ENCODE peak calls at places on chromosomes 3 and 15, in seven cellular contexts. One of them, this sample, is unnamed.

GRCh38 chr3:149658444-149659172 is 783 bp upstream of the WWTR1 start:
- DNase-seq in transverse colon: peak
- DNase-seq in tibial nerve: peak
- DNase-seq in body of pancreas: peak
- DNase-seq in esophagus muscularis mucosa: peak
- DNase-seq in H1: peak
- DNase-seq in upper lobe of left lung: peak
- DNase-seq in this sample: peak

GRCh38 chr15:93829115-93829849 is 402.1 kb upstream of the MCTP2 start:
- DNase-seq in transverse colon: no peak
- DNase-seq in tibial nerve: peak
- DNase-seq in body of pancreas: peak
- DNase-seq in esophagus muscularis mucosa: no peak
- DNase-seq in H1: no peak
- DNase-seq in upper lobe of left lung: no peak
- DNase-seq in this sample: no peak

GRCh38 chr15:57947282-57947681 is 118.2 kb downstream of the ALDH1A2 start:
- DNase-seq in transverse colon: no peak
- DNase-seq in tibial nerve: no peak
- DNase-seq in body of pancreas: no peak
- DNase-seq in esophagus muscularis mucosa: no peak
- DNase-seq in H1: no peak
- DNase-seq in upper lobe of left lung: no peak
- DNase-seq in this sample: no peak

GRCh38 chr3:166110102-166110501 is 272.9 kb upstream of the BCHE start:
- DNase-seq in transverse colon: no peak
- DNase-seq in tibial nerve: no peak
- DNase-seq in body of pancreas: no peak
- DNase-seq in esophagus muscularis mucosa: no peak
- DNase-seq in H1: no peak
- DNase-seq in upper lobe of left lung: no peak
- DNase-seq in this sample: no peak

GRCh38 chr3:180351601-180352000 is 250.4 kb upstream of the TTC14 start:
- DNase-seq in transverse colon: no peak
- DNase-seq in tibial nerve: no peak
- DNase-seq in body of pancreas: no peak
- DNase-seq in esophagus muscularis mucosa: no peak
- DNase-seq in H1: no peak
- DNase-seq in upper lobe of left lung: no peak
- DNase-seq in this sample: no peak

GRCh38 chr15:57563416-57563815 is 28.3 kb upstream of the MYZAP start:
- DNase-seq in transverse colon: no peak
- DNase-seq in tibial nerve: no peak
- DNase-seq in body of pancreas: no peak
- DNase-seq in esophagus muscularis mucosa: no peak
- DNase-seq in H1: no peak
- DNase-seq in upper lobe of left lung: no peak
- DNase-seq in this sample: no peak

GRCh38 chr3:5017953-5018531 is 38.8 kb downstream of the BHLHE40 start:
- DNase-seq in transverse colon: peak
- DNase-seq in tibial nerve: peak
- DNase-seq in body of pancreas: peak
- DNase-seq in esophagus muscularis mucosa: no peak
- DNase-seq in H1: no peak
- DNase-seq in upper lobe of left lung: peak
- DNase-seq in this sample: no peak

GRCh38 chr3:47436180-47436579 is 39.6 kb downstream of the SCAP start:
- DNase-seq in transverse colon: no peak
- DNase-seq in tibial nerve: no peak
- DNase-seq in body of pancreas: no peak
- DNase-seq in esophagus muscularis mucosa: no peak
- DNase-seq in H1: no peak
- DNase-seq in upper lobe of left lung: no peak
- DNase-seq in this sample: no peak

GRCh38 chr3:129542747-129543146 is 228 bp upstream of the H1-8 start:
- DNase-seq in transverse colon: no peak
- DNase-seq in tibial nerve: no peak
- DNase-seq in body of pancreas: no peak
- DNase-seq in esophagus muscularis mucosa: no peak
- DNase-seq in H1: no peak
- DNase-seq in upper lobe of left lung: no peak
- DNase-seq in this sample: no peak

GRCh38 chr3:136586580-136586979 is 165.6 kb downstream of the STAG1 start:
- DNase-seq in transverse colon: no peak
- DNase-seq in tibial nerve: no peak
- DNase-seq in body of pancreas: no peak
- DNase-seq in esophagus muscularis mucosa: no peak
- DNase-seq in H1: no peak
- DNase-seq in upper lobe of left lung: no peak
- DNase-seq in this sample: no peak

GRCh38 chr3:12978682-12979081 is 94.5 kb downstream of the IQSEC1 start:
- DNase-seq in transverse colon: no peak
- DNase-seq in tibial nerve: no peak
- DNase-seq in body of pancreas: no peak
- DNase-seq in esophagus muscularis mucosa: no peak
- DNase-seq in H1: no peak
- DNase-seq in upper lobe of left lung: no peak
- DNase-seq in this sample: no peak

GRCh38 chr15:48644827-48645557 is 517 bp downstream of the FBN1 start:
- DNase-seq in transverse colon: no peak
- DNase-seq in tibial nerve: no peak
- DNase-seq in body of pancreas: no peak
- DNase-seq in esophagus muscularis mucosa: no peak
- DNase-seq in H1: peak
- DNase-seq in upper lobe of left lung: no peak
- DNase-seq in this sample: peak

GRCh38 chr3:147872568-147872967 is 463.4 kb downstream of the ZIC1 start:
- DNase-seq in transverse colon: no peak
- DNase-seq in tibial nerve: no peak
- DNase-seq in body of pancreas: no peak
- DNase-seq in esophagus muscularis mucosa: no peak
- DNase-seq in H1: no peak
- DNase-seq in upper lobe of left lung: no peak
- DNase-seq in this sample: no peak

GRCh38 chr15:59251001-59251845 is 44.6 kb downstream of the LDHAL6B start:
- DNase-seq in transverse colon: no peak
- DNase-seq in tibial nerve: no peak
- DNase-seq in body of pancreas: no peak
- DNase-seq in esophagus muscularis mucosa: no peak
- DNase-seq in H1: no peak
- DNase-seq in upper lobe of left lung: no peak
- DNase-seq in this sample: no peak

GRCh38 chr3:178131801-178132200 is 404.4 kb upstream of the KCNMB2 start:
- DNase-seq in transverse colon: no peak
- DNase-seq in tibial nerve: no peak
- DNase-seq in body of pancreas: no peak
- DNase-seq in esophagus muscularis mucosa: no peak
- DNase-seq in H1: no peak
- DNase-seq in upper lobe of left lung: no peak
- DNase-seq in this sample: no peak

GRCh38 chr3:172096881-172097420 is 57.6 kb downstream of the FNDC3B start:
- DNase-seq in transverse colon: no peak
- DNase-seq in tibial nerve: no peak
- DNase-seq in body of pancreas: peak
- DNase-seq in esophagus muscularis mucosa: no peak
- DNase-seq in H1: no peak
- DNase-seq in upper lobe of left lung: no peak
- DNase-seq in this sample: no peak

GRCh38 chr3:4356225-4356540 is 53.0 kb downstream of the SETMAR start:
- DNase-seq in transverse colon: no peak
- DNase-seq in tibial nerve: no peak
- DNase-seq in body of pancreas: no peak
- DNase-seq in esophagus muscularis mucosa: peak
- DNase-seq in H1: no peak
- DNase-seq in upper lobe of left lung: no peak
- DNase-seq in this sample: no peak

GRCh38 chr3:169147246-169148008 is 516.1 kb downstream of the MECOM start:
- DNase-seq in transverse colon: peak
- DNase-seq in tibial nerve: no peak
- DNase-seq in body of pancreas: peak
- DNase-seq in esophagus muscularis mucosa: no peak
- DNase-seq in H1: peak
- DNase-seq in upper lobe of left lung: peak
- DNase-seq in this sample: peak

GRCh38 chr3:167372138-167372537 is 8.0 kb downstream of the ZBBX start:
- DNase-seq in transverse colon: no peak
- DNase-seq in tibial nerve: no peak
- DNase-seq in body of pancreas: no peak
- DNase-seq in esophagus muscularis mucosa: no peak
- DNase-seq in H1: no peak
- DNase-seq in upper lobe of left lung: no peak
- DNase-seq in this sample: no peak

GRCh38 chr3:66554178-66554577 is 53.4 kb upstream of the LRIG1 start:
- DNase-seq in transverse colon: no peak
- DNase-seq in tibial nerve: no peak
- DNase-seq in body of pancreas: no peak
- DNase-seq in esophagus muscularis mucosa: no peak
- DNase-seq in H1: no peak
- DNase-seq in upper lobe of left lung: no peak
- DNase-seq in this sample: no peak

GRCh38 chr15:85748176-85748575 is 46.5 kb downstream of the KLHL25 start:
- DNase-seq in transverse colon: no peak
- DNase-seq in tibial nerve: no peak
- DNase-seq in body of pancreas: no peak
- DNase-seq in esophagus muscularis mucosa: no peak
- DNase-seq in H1: peak
- DNase-seq in upper lobe of left lung: no peak
- DNase-seq in this sample: no peak

GRCh38 chr3:111762535-111762934 is 96.5 kb upstream of the PHLDB2 start:
- DNase-seq in transverse colon: no peak
- DNase-seq in tibial nerve: no peak
- DNase-seq in body of pancreas: no peak
- DNase-seq in esophagus muscularis mucosa: no peak
- DNase-seq in H1: no peak
- DNase-seq in upper lobe of left lung: no peak
- DNase-seq in this sample: no peak

GRCh38 chr3:71425491-71426071 is 157.9 kb downstream of the FOXP1 start:
- DNase-seq in transverse colon: no peak
- DNase-seq in tibial nerve: no peak
- DNase-seq in body of pancreas: no peak
- DNase-seq in esophagus muscularis mucosa: no peak
- DNase-seq in H1: no peak
- DNase-seq in upper lobe of left lung: no peak
- DNase-seq in this sample: no peak

GRCh38 chr3:148992027-148992634 is 791 bp downstream of the GYG1 start:
- DNase-seq in transverse colon: peak
- DNase-seq in tibial nerve: peak
- DNase-seq in body of pancreas: peak
- DNase-seq in esophagus muscularis mucosa: no peak
- DNase-seq in H1: peak
- DNase-seq in upper lobe of left lung: peak
- DNase-seq in this sample: peak

GRCh38 chr3:98688363-98688762 is 74.8 kb upstream of the ST3GAL6 start:
- DNase-seq in transverse colon: no peak
- DNase-seq in tibial nerve: no peak
- DNase-seq in body of pancreas: no peak
- DNase-seq in esophagus muscularis mucosa: no peak
- DNase-seq in H1: no peak
- DNase-seq in upper lobe of left lung: no peak
- DNase-seq in this sample: no peak

GRCh38 chr3:117887031-117887430 is 1147.6 kb downstream of the IGSF11 start:
- DNase-seq in transverse colon: no peak
- DNase-seq in tibial nerve: no peak
- DNase-seq in body of pancreas: no peak
- DNase-seq in esophagus muscularis mucosa: no peak
- DNase-seq in H1: no peak
- DNase-seq in upper lobe of left lung: no peak
- DNase-seq in this sample: no peak
- H3K27ac ChIP-seq in transverse colon: no peak
- H3K27ac ChIP-seq in tibial nerve: no peak
- H3K27ac ChIP-seq in body of pancreas: no peak
- H3K27ac ChIP-seq in esophagus muscularis mucosa: no peak
- H3K27ac ChIP-seq in H1: no peak
- H3K27ac ChIP-seq in upper lobe of left lung: no peak
- H3K27ac ChIP-seq in this sample: no peak

GRCh38 chr3:50256978-50257890 is 11.7 kb upstream of the SEMA3B start:
- DNase-seq in transverse colon: peak
- DNase-seq in tibial nerve: no peak
- DNase-seq in body of pancreas: peak
- DNase-seq in esophagus muscularis mucosa: no peak
- DNase-seq in H1: peak
- DNase-seq in upper lobe of left lung: no peak
- DNase-seq in this sample: no peak
- TF ChIP-seq POLR2A in transverse colon: no peak
- TF ChIP-seq POLR2A in tibial nerve: no peak
- TF ChIP-seq POLR2A in body of pancreas: no peak
- TF ChIP-seq POLR2A in esophagus muscularis mucosa: no peak
- TF ChIP-seq POLR2A in H1: no peak
- TF ChIP-seq POLR2A in upper lobe of left lung: no peak
- TF ChIP-seq POLR2A in this sample: no peak

GRCh38 chr15:52309154-52309548 is 13.5 kb upstream of the MYO5C start:
- DNase-seq in transverse colon: no peak
- DNase-seq in tibial nerve: no peak
- DNase-seq in body of pancreas: peak
- DNase-seq in esophagus muscularis mucosa: no peak
- DNase-seq in H1: no peak
- DNase-seq in upper lobe of left lung: no peak
- DNase-seq in this sample: no peak
- H3K4me3 ChIP-seq in transverse colon: no peak
- H3K4me3 ChIP-seq in tibial nerve: no peak
- H3K4me3 ChIP-seq in body of pancreas: no peak
- H3K4me3 ChIP-seq in esophagus muscularis mucosa: no peak
- H3K4me3 ChIP-seq in H1: no peak
- H3K4me3 ChIP-seq in upper lobe of left lung: no peak
- H3K4me3 ChIP-seq in this sample: no peak

GRCh38 chr15:29046281-29046810 is 160.6 kb downstream of the APBA2 start:
- DNase-seq in transverse colon: no peak
- DNase-seq in tibial nerve: no peak
- DNase-seq in body of pancreas: no peak
- DNase-seq in esophagus muscularis mucosa: no peak
- DNase-seq in H1: no peak
- DNase-seq in upper lobe of left lung: no peak
- DNase-seq in this sample: no peak

GRCh38 chr15:29048011-29048410 is 162.2 kb downstream of the APBA2 start:
- DNase-seq in transverse colon: no peak
- DNase-seq in tibial nerve: no peak
- DNase-seq in body of pancreas: no peak
- DNase-seq in esophagus muscularis mucosa: no peak
- DNase-seq in H1: no peak
- DNase-seq in upper lobe of left lung: no peak
- DNase-seq in this sample: no peak

GRCh38 chr15:29045717-29046116 is 159.9 kb downstream of the APBA2 start:
- DNase-seq in transverse colon: no peak
- DNase-seq in tibial nerve: no peak
- DNase-seq in body of pancreas: no peak
- DNase-seq in esophagus muscularis mucosa: no peak
- DNase-seq in H1: no peak
- DNase-seq in upper lobe of left lung: no peak
- DNase-seq in this sample: no peak

GRCh38 chr15:29044506-29044905 is 158.7 kb downstream of the APBA2 start:
- DNase-seq in transverse colon: no peak
- DNase-seq in tibial nerve: no peak
- DNase-seq in body of pancreas: no peak
- DNase-seq in esophagus muscularis mucosa: no peak
- DNase-seq in H1: no peak
- DNase-seq in upper lobe of left lung: no peak
- DNase-seq in this sample: no peak

DNA sequence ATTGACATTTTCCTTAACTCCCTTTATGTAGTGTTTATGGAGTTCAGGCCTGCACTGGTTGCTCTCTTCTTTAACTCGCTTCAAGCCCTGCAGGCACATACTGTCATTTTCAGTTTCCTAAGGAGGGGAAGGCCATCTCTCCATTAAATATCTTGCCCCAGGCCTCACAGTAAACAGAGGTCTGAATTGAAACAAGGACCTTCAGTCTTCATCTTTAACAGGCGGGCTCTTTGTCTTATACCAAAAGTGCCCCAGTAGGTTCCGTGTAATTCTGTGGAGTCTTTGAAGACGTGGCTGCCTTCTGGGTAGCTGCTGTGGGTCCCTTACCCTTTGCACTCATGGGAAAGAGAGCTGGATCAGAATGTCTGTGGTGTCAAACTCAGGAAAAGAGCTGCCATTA is 161.2 kb downstream of the APBA2 start:
- DNase-seq in transverse colon: no peak
- DNase-seq in tibial nerve: no peak
- DNase-seq in body of pancreas: no peak
- DNase-seq in esophagus muscularis mucosa: no peak
- DNase-seq in H1: no peak
- DNase-seq in upper lobe of left lung: no peak
- DNase-seq in this sample: no peak
- H3K27ac ChIP-seq in transverse colon: no peak
- H3K27ac ChIP-seq in tibial nerve: no peak
- H3K27ac ChIP-seq in body of pancreas: no peak
- H3K27ac ChIP-seq in esophagus muscularis mucosa: no peak
- H3K27ac ChIP-seq in H1: no peak
- H3K27ac ChIP-seq in upper lobe of left lung: no peak
- H3K27ac ChIP-seq in this sample: no peak